ENCODE peak calls at places on chromosomes 16 and 17, in nine cellular contexts. E, W, I, L, G, Q, U, T and C are unnamed samples.

GRCh38 chr16:89374393-89374948 is 115.9 kb downstream of the ANKRD11 start:
- ATAC-seq in E (peak), W (no peak), I (no peak), L (no peak), G (peak), Q (peak), U (no peak), T (peak), C (no peak)

GRCh38 chr16:69482410-69482951 is 58.1 kb downstream of the CYB5B start:
- ATAC-seq in E (no peak), W (peak), I (peak), L (peak), G (peak), Q (peak), U (no peak), T (peak), C (no peak)

GRCh38 chr17:29557085-29557697 is 9.6 kb downstream of the ABHD15 start:
- ATAC-seq in E (peak), W (no peak), I (no peak), L (no peak), G (no peak), Q (no peak), U (peak), T (no peak), C (peak)

GRCh38 chr17:61556224-61557188 is 34.5 kb downstream of the NACA2 start:
- ATAC-seq in E (no peak), W (no peak), I (no peak), L (peak), G (no peak), Q (no peak), U (no peak), T (no peak), C (no peak)

GRCh38 chr16:3825103-3825502 is 55.4 kb downstream of the CREBBP start:
- ATAC-seq in E (no peak), W (no peak), I (no peak), L (no peak), G (no peak), Q (no peak), U (no peak), T (no peak), C (peak)

GRCh38 chr17:3770471-3770870 is 30.5 kb downstream of the ITGAE start:
- ATAC-seq in E (peak), W (peak), I (no peak), L (no peak), G (no peak), Q (no peak), U (no peak), T (no peak), C (no peak)

GRCh38 chr16:24670623-24671454 is 58.6 kb upstream of the TNRC6A start:
- ATAC-seq in E (peak), W (peak), I (peak), L (no peak), G (peak), Q (peak), U (peak), T (peak), C (no peak)

GRCh38 chr16:11349599-11350276 is 4.5 kb downstream of the RMI2 start:
- ATAC-seq in E (no peak), W (peak), I (peak), L (no peak), G (peak), Q (peak), U (no peak), T (peak), C (no peak)

GRCh38 chr16:1696863-1697262 is 9.1 kb upstream of the MAPK8IP3 start:
- ATAC-seq in E (no peak), W (no peak), I (no peak), L (no peak), G (no peak), Q (no peak), U (no peak), T (no peak), C (no peak)

GRCh38 chr17:67312265-67312664 is 54.1 kb downstream of the PSMD12 start:
- ATAC-seq in E (no peak), W (no peak), I (no peak), L (no peak), G (peak), Q (no peak), U (no peak), T (peak), C (no peak)

GRCh38 chr17:82794781-82795505 is 43.1 kb downstream of the TBCD start:
- ATAC-seq in E (no peak), W (peak), I (peak), L (no peak), G (peak), Q (no peak), U (no peak), T (peak), C (no peak)

GRCh38 chr16:28308794-28309535 is 16.6 kb downstream of the SBK1 start:
- ATAC-seq in E (no peak), W (no peak), I (no peak), L (no peak), G (peak), Q (no peak), U (no peak), T (peak), C (peak)

GRCh38 chr16:71610936-71611871 is 14.8 kb upstream of the MARVELD3 start:
- ATAC-seq in E (peak), W (peak), I (peak), L (peak), G (peak), Q (peak), U (peak), T (peak), C (peak)

GRCh38 chr17:66405836-66406679 is 103.6 kb downstream of the PRKCA start:
- ATAC-seq in E (no peak), W (no peak), I (no peak), L (no peak), G (peak), Q (no peak), U (no peak), T (no peak), C (no peak)

GRCh38 chr17:13476722-13477121 is 125.0 kb downstream of the HS3ST3A1 start:
- ATAC-seq in E (no peak), W (no peak), I (no peak), L (no peak), G (no peak), Q (no peak), U (no peak), T (no peak), C (no peak)

GRCh38 chr17:78343433-78344201 is 16.3 kb downstream of the SOCS3 start:
- ATAC-seq in E (peak), W (peak), I (no peak), L (peak), G (no peak), Q (no peak), U (no peak), T (no peak), C (peak)

GRCh38 chr17:32995416-32995815 is 3.8 kb downstream of the SPACA3 start:
- ATAC-seq in E (no peak), W (no peak), I (no peak), L (no peak), G (no peak), Q (no peak), U (no peak), T (no peak), C (no peak)